ENCODE peak calls at places on chromosomes 13 and 19, in five cellular contexts. C, Q, O, U and Y are unnamed samples.
A peak's percentile ranks its signal among the peaks of the same experiment; 100 is the strongest.

GRCh38 chr19:57348136-57348535 is 2.9 kb upstream of the ZNF304 start:
- DNase-seq in O (no peak), Q (no peak), U (no peak), C (no peak), Y (no peak)

GRCh38 chr13:45331981-45332830 is 8.8 kb downstream of the TPT1 start:
- DNase-seq in C (peak; percentile 73), U (no peak), O (peak; percentile 58), Q (peak; percentile 75), Y (peak; percentile 82)

GRCh38 chr19:22428299-22428913 is 6.3 kb upstream of the ZNF98 start:
- DNase-seq in C (no peak), O (no peak), U (no peak), Q (no peak), Y (no peak)

GRCh38 chr13:41352935-41353801 is 42.1 kb downstream of the NAA16 start:
- DNase-seq in Q (peak; percentile 35), U (peak; percentile 21), C (peak; percentile 35), O (peak; percentile 87), Y (peak; percentile 61)

GRCh38 chr19:10961073-10961762 is 388 bp downstream of the SMARCA4 start:
- DNase-seq in U (peak; percentile 87), Q (no peak), C (no peak), O (no peak), Y (peak; percentile 60)

GRCh38 chr13:23673354-23673753 is 103.1 kb downstream of the TNFRSF19 start:
- DNase-seq in C (no peak), Q (no peak), O (no peak), U (no peak), Y (no peak)

GRCh38 chr13:70523622-70524021 is 415.4 kb upstream of the KLHL1 start:
- DNase-seq in U (no peak), Q (no peak), C (no peak), O (no peak), Y (no peak)

GRCh38 chr13:114111577-114111976 is 20.8 kb downstream of the RASA3 start:
- DNase-seq in C (no peak), O (no peak), Q (no peak), U (no peak), Y (peak; percentile 82)

GRCh38 chr19:16588089-16588823 is 16.0 kb upstream of the SLC35E1 start:
- DNase-seq in O (peak; percentile 79), Q (no peak), C (no peak), U (peak; percentile 54), Y (peak; percentile 90)

GRCh38 chr13:85653681-85654080 is 145.5 kb downstream of the SLITRK6 start:
- DNase-seq in U (no peak), O (no peak), C (no peak), Q (no peak), Y (no peak)

GRCh38 chr19:5667751-5668271 is 12.5 kb downstream of the MICOS13 start:
- DNase-seq in Q (no peak), C (no peak), U (no peak), O (no peak), Y (no peak)

GRCh38 chr13:59435024-59435423 is 728.7 kb downstream of the DIAPH3 start:
- DNase-seq in Q (no peak), U (no peak), O (no peak), C (no peak), Y (no peak)

GRCh38 chr13:62837895-62838294 is 1422.2 kb upstream of the PCDH20 start:
- DNase-seq in C (peak; percentile 9), O (peak; percentile 14), U (no peak), Q (no peak), Y (no peak)

GRCh38 chr13:112781287-112781686 is 91.4 kb downstream of the ATP11A start:
- DNase-seq in O (no peak), C (no peak), U (no peak), Q (no peak), Y (no peak)

GRCh38 chr19:49057636-49058234 is at the start of gene CGB7:
- DNase-seq in Q (peak; percentile 17), U (peak; percentile 77), C (peak; percentile 57), O (peak; percentile 54), Y (no peak)

GRCh38 chr13:46914341-46914740 is 17.5 kb upstream of the HTR2A start:
- DNase-seq in U (no peak), Q (no peak), O (no peak), C (no peak), Y (no peak)

DNA sequence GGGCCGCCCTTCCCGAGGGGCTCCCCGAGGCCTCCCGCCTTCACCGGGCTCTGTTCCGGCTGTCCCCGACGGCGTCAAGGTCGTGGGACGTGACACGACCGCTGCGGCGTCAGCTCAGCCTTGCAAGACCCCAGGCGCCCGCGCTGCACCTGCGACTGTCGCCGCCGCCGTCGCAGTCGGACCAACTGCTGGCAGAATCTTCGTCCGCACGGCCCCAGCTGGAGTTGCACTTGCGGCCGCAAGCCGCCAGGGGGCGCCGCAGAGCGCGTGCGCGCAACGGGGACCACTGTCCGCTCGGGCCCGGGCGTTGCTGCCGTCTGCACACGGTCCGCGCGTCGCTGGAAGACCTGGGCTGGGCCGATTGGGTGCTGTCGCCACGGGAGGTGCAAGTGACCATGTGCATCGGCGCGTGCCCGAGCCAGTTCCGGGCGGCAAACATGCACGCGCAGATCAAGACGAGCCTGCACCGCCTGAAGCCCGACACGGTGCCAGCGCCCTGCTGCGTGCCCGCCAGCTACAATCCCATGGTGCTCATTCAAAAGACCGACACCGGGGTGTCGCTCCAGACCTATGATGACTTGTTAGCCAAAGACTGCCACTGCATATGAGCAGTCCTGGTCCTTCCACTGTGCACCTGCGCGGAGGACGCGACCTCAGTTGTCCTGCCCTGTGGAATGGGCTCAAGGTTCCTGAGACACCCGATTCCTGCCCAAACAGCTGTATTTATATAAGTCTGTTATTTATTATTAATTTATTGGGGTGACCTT is 2.6 kb downstream of the GDF15 start:
- DNase-seq in O (peak; percentile 73), C (peak; percentile 72), Q (peak; percentile 52), U (peak; percentile 91), Y (peak; percentile 81)
- TF ChIP-seq MYC in O (no peak), C (no peak), Q (peak; percentile 89), U (peak; percentile 95), Y (peak; percentile 85)

DNA sequence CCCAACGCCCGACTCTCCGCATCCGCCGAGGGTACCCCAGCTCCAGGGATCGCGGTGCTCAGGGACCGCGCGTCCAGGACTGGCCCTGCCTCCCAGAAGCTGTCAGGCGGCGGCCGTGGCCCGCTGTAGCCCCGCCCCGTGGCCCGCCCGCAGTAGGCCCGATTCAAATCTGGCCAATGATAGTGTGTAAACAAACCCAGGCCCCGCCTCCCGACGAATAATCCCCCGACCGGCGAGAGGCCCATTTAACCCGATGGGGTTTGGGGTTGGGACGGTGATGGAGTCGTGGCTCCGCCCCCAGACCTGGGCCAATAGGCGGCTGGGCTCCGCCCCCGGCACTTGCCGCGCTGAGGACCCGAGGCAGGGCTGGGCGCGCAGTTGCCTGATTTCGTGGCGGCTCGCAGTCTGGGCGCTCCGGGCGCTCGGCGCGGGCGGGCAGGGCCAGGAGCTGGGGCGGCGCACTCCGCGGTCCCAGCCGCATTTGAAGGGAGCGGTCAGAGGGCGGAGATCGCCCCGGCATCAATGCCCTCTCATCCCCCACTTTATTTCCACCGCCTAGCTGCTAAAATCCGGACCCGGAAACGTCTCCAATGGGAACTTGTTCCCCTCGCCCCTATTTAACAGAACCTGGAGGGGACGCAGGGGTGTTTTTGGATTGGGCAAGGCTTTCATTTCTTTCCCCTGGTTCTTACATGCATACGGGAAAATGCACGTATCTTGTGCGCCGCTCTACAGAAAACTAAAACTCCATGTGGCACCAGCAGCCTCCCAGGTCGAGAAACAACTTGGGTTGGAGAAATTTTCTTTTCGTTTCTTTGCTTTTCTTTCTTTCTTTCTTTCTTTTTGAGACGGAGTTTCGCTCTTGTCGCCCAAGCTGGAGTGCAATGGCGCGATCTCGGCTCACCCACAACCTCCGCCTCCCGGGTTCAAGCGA is 8.4 kb upstream of the BICRA start:
- DNase-seq in U (peak; percentile 98), O (peak; percentile 99), C (peak; percentile 99), Q (peak; percentile 97), Y (peak; percentile 100)
- H3K4me3 ChIP-seq in U (peak overlapping the region; percentile 50), O (peak overlapping the region; percentile 74), C (peak overlapping the region; percentile 64), Q (peak overlapping the region; percentile 68), Y (peak overlapping the region; percentile 90)

GRCh38 chr19:19822148-19822429 is 539 bp upstream of the ZNF506 start:
- DNase-seq in U (no peak), Q (no peak), O (no peak), C (no peak), Y (no peak)

GRCh38 chr19:19817357-19817756 is 4.2 kb downstream of the ZNF506 start:
- DNase-seq in Q (no peak), O (no peak), U (no peak), C (no peak), Y (no peak)

GRCh38 chr19:19823916-19824315 is 2.4 kb upstream of the ZNF506 start:
- DNase-seq in C (no peak), U (no peak), O (no peak), Q (no peak), Y (no peak)

GRCh38 chr19:19820774-19821315 is 705 bp downstream of the ZNF506 start:
- DNase-seq in O (no peak), Q (no peak), U (no peak), C (no peak), Y (no peak)

DNA sequence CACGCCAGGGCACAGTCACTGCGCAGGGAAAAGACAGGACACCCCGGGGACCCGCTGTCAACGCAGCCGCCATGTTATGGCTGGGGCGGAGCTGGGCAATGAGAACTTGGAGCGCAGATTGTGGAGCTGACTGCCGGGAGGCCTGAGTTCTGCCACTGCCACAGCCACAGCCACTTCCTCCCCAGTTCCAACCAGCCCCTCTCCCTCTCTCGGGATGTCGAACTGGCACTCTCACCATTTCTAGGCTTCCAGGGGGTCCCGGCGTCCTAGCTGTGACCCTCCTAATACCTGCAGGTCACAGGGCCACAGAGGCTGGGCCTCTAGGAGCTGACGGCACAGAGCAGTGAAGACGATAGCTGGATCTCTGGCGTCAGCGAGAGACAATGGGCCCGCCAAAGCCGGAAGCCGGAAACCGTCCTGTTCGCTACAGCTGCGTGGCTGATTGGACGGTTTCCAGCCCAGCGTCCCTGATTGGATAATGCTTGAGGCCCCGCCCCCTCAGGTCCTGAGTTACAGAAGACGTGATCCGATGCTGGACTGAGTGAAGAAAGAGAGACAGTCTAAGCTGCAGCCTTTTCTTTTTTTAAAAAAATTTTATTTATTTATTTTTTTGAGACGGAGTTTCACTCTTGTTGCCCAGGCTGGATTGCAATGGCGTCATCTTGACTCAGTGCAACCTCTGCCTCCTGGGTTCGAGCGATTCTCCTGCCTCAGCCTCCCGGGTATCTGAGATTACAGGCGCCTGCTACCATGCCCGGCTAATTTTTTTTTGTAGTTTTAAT is at the start of gene ZNF506:
- DNase-seq in O (peak; percentile 87), C (peak; percentile 71), Q (no peak), U (no peak), Y (peak; percentile 86)
- TF ChIP-seq POLR2A in O (peak; percentile 83), C (no peak), Q (no peak), U (no peak), Y (no peak)

GRCh38 chr13:48159436-48160225 is 64.7 kb upstream of the MED4 start:
- DNase-seq in C (no peak), U (no peak), Q (no peak), O (no peak), Y (peak; percentile 55)
- TF ChIP-seq MYC in C (no peak), U (no peak), Q (no peak), O (no peak), Y (peak; percentile 29)

GRCh38 chr13:34459856-34460255 is 482.2 kb upstream of the NBEA start:
- DNase-seq in O (peak; percentile 41), U (no peak), Q (no peak), C (no peak), Y (peak; percentile 40)
- H3K4me3 ChIP-seq in O (no peak overlapping the region), U (no peak overlapping the region), Q (no peak overlapping the region), C (no peak overlapping the region), Y (no peak overlapping the region)

GRCh38 chr19:47113446-47114348 is at the start of gene ZC3H4:
- DNase-seq in Q (peak; percentile 87), O (peak; percentile 94), U (peak; percentile 92), C (peak; percentile 96), Y (peak; percentile 100)
- TF ChIP-seq POLR2A in Q (peak; percentile 78), O (peak; percentile 89), U (peak; percentile 92), C (no peak), Y (no peak)